ENCODE peak calls at places on chromosomes 13 and 19, in ten cellular contexts. Q is brain microvascular endothelial cell, I is tibial artery, R is IMR-90, Y is BE2C, K is stomach, L is fibroblast of lung, G is H1, V is hepatocyte, H is Calu3. T is an unnamed sample.

GRCh38 chr13:30725331-30726085 is 9.8 kb upstream of the ALOX5AP start:
- DNase-seq in L (peak; percentile 76), R (peak; percentile 33), K (no peak), G (no peak), H (no peak), V (no peak), Q (peak; percentile 19), Y (no peak), I (no peak), T (no peak)

GRCh38 chr19:15457701-15458484 is 6.5 kb downstream of the RASAL3 start:
- DNase-seq in L (no peak), R (no peak), Q (no peak), H (no peak), K (no peak), I (no peak), V (no peak), G (no peak), Y (no peak), T (no peak)

GRCh38 chr13:98368019-98368418 is 190.9 kb upstream of the RNF113B start:
- DNase-seq in L (peak; percentile 65), Q (no peak), I (no peak), G (no peak), K (no peak), R (peak; percentile 84), V (no peak), Y (no peak), H (no peak), T (no peak)

GRCh38 chr19:30783936-30784335 is 411.8 kb downstream of the ZNF536 start:
- DNase-seq in L (no peak), H (no peak), I (no peak), V (no peak), K (no peak), G (no peak), Y (no peak), Q (no peak), R (no peak), T (no peak)

GRCh38 chr19:18603255-18603957 is 3.2 kb downstream of the CRLF1 start:
- DNase-seq in Q (no peak), R (no peak), Y (peak; percentile 48), K (no peak), L (no peak), V (no peak), G (peak; percentile 74), I (no peak), H (no peak), T (peak; percentile 52)

GRCh38 chr19:7500811-7501450 is 12.1 kb upstream of the PEX11G start:
- DNase-seq in H (peak; percentile 82), V (peak; percentile 82), I (no peak), Q (peak; percentile 39), Y (peak; percentile 83), K (peak; percentile 72), R (peak; percentile 46), G (peak; percentile 92), L (no peak), T (peak; percentile 83)

GRCh38 chr19:49390978-49391304 is 2.9 kb downstream of the KASH5 start:
- DNase-seq in R (no peak), Y (no peak), L (no peak), V (no peak), G (no peak), H (no peak), Q (no peak), I (no peak), K (no peak), T (no peak)

GRCh38 chr19:57165846-57166245 is 1.4 kb downstream of the DUXA start:
- DNase-seq in Q (no peak), V (no peak), Y (no peak), G (no peak), H (no peak), R (no peak), L (no peak), I (no peak), K (no peak), T (no peak)

GRCh38 chr13:37905736-37906135 is 36.2 kb upstream of the TRPC4 start:
- DNase-seq in Q (no peak), V (no peak), H (no peak), Y (no peak), G (no peak), R (no peak), L (no peak), I (no peak), K (no peak), T (no peak)

GRCh38 chr19:2012941-2013682 is 2.4 kb downstream of the BTBD2 start:
- DNase-seq in Q (no peak), L (no peak), G (no peak), V (no peak), H (no peak), R (no peak), I (no peak), K (no peak), Y (no peak), T (no peak)

GRCh38 chr19:6529351-6529750 is 1.5 kb upstream of the TNFSF9 start:
- DNase-seq in G (no peak), R (no peak), V (no peak), K (no peak), Y (no peak), Q (no peak), L (no peak), I (no peak), H (no peak), T (no peak)

GRCh38 chr13:52615817-52616216 is 26.4 kb upstream of the HNRNPA1L2 start:
- DNase-seq in L (no peak), Q (no peak), G (no peak), V (no peak), I (no peak), R (no peak), Y (no peak), H (no peak), K (no peak), T (no peak)

GRCh38 chr13:33633701-33634525 is 184.0 kb upstream of the RFC3 start:
- DNase-seq in V (no peak), H (no peak), K (no peak), G (no peak), L (no peak), Y (no peak), Q (peak; percentile 34), I (no peak), R (peak; percentile 40), T (no peak)

GRCh38 chr13:95140502-95140901 is 160.7 kb downstream of the ABCC4 start:
- DNase-seq in V (no peak), R (no peak), Y (no peak), G (no peak), Q (no peak), L (no peak), H (no peak), K (no peak), I (no peak), T (no peak)
- TF ChIP-seq CTCF in V (no peak), R (no peak), Y (no peak), G (no peak), Q (no peak), L (no peak), H (no peak), K (no peak), I (no peak), T (no peak)

GRCh38 chr19:35628565-35629331 is at the start of gene RBM42:
- DNase-seq in I (peak; percentile 98), Q (peak; percentile 99), L (peak; percentile 99), V (peak; percentile 98), Y (peak; percentile 98), R (peak; percentile 99), G (peak; percentile 100), K (peak; percentile 96), H (peak; percentile 98), T (peak; percentile 98)
- TF ChIP-seq CTCF in I (peak; percentile 22), Q (no peak), L (no peak), V (no peak), Y (no peak), R (no peak), G (no peak), K (no peak), H (no peak), T (no peak)

GRCh38 chr19:38190793-38191192 is 33.2 kb downstream of the DPF1 start:
- DNase-seq in H (no peak), I (no peak), Y (no peak), K (no peak), L (no peak), R (no peak), V (no peak), G (no peak), Q (no peak), T (no peak)

GRCh38 chr19:38191747-38192146 is 32.3 kb downstream of the DPF1 start:
- DNase-seq in I (no peak), V (no peak), R (no peak), L (no peak), G (no peak), Y (no peak), K (no peak), H (no peak), Q (no peak), T (no peak)

GRCh38 chr19:38193445-38193844 is 30.6 kb downstream of the DPF1 start:
- DNase-seq in Q (no peak), G (no peak), V (no peak), K (no peak), L (no peak), R (no peak), Y (peak; percentile 83), I (no peak), H (no peak), T (no peak)

GRCh38 chr19:38194061-38194701 is 29.8 kb downstream of the DPF1 start:
- DNase-seq in L (no peak), I (no peak), H (no peak), R (no peak), V (no peak), K (no peak), Q (no peak), Y (no peak), G (no peak), T (no peak)

GRCh38 chr19:38190061-38190460 is 34.0 kb downstream of the DPF1 start:
- DNase-seq in H (no peak), Q (no peak), L (no peak), V (no peak), K (no peak), I (no peak), R (no peak), Y (no peak), G (no peak), T (no peak)
- TF ChIP-seq CTCF in H (no peak), Q (no peak), L (no peak), V (no peak), K (no peak), I (no peak), R (no peak), Y (no peak), G (no peak), T (no peak)

GRCh38 chr19:17554968-17555479 is 425 bp upstream of the COLGALT1 start:
- DNase-seq in K (no peak), Q (no peak), L (no peak), I (no peak), H (no peak), R (no peak), G (no peak), V (no peak), Y (no peak), T (no peak)

GRCh38 chr19:17557461-17557860 is 2.0 kb downstream of the COLGALT1 start:
- DNase-seq in G (no peak), Y (no peak), I (peak; percentile 48), R (no peak), K (no peak), V (no peak), Q (no peak), H (no peak), L (no peak), T (no peak)

GRCh38 chr19:17556995-17557394 is 1.5 kb downstream of the COLGALT1 start:
- DNase-seq in Q (no peak), G (no peak), Y (no peak), I (no peak), V (no peak), R (no peak), K (no peak), H (no peak), L (no peak), T (no peak)

GRCh38 chr19:17555480-17555928 is at the start of gene COLGALT1:
- DNase-seq in Y (peak; percentile 98), L (peak; percentile 96), G (peak; percentile 99), I (peak; percentile 100), K (peak; percentile 100), R (peak; percentile 94), V (peak; percentile 100), Q (peak; percentile 95), H (peak; percentile 95), T (peak; percentile 100)

GRCh38 chr19:17555929-17556813 is 722 bp downstream of the COLGALT1 start:
- DNase-seq in Y (peak; percentile 66), H (peak; percentile 52), L (peak; percentile 75), G (peak; percentile 67), V (peak; percentile 68), I (peak; percentile 64), R (peak; percentile 44), K (peak; percentile 69), Q (peak; percentile 25), T (peak; percentile 40)
- TF ChIP-seq CTCF in Y (no peak), H (no peak), L (no peak), G (peak; percentile 4), V (no peak), I (no peak), R (no peak), K (no peak), Q (peak; percentile 33), T (no peak)

T was measured in nephron progenitor cell.